ENCODE peak calls at places on chromosomes 12 and 14, in six cellular contexts. H is nephron progenitor cell, G is keratinocyte, Y is EL, J is tibial artery, S is pancreas. T is an unnamed sample.

GRCh38 chr12:52417742-52418141 is 11.6 kb upstream of the KRT82 start:
- DNase-seq in S (no peak), Y (no peak), J (no peak), H (no peak), G (no peak), T (peak)

GRCh38 chr12:16726879-16727278 is 120.9 kb upstream of the LMO3 start:
- DNase-seq in G (no peak), S (no peak), Y (no peak), J (no peak), H (no peak), T (no peak)

GRCh38 chr12:65508281-65509035 is 230.0 kb downstream of the MSRB3 start:
- DNase-seq in Y (no peak), G (no peak), J (no peak), H (no peak), S (no peak), T (no peak)

GRCh38 chr14:94383777-94384176 is 4.6 kb downstream of the SERPINA1 start:
- DNase-seq in S (no peak), G (no peak), Y (no peak), J (no peak), H (no peak), T (no peak)

GRCh38 chr12:51695241-51696010 is 104.4 kb downstream of the SCN8A start:
- DNase-seq in Y (peak), G (no peak), S (no peak), H (no peak), J (no peak), T (no peak)

GRCh38 chr12:9363145-9363544 is 154.9 kb upstream of the PZP start:
- DNase-seq in H (no peak), Y (no peak), G (no peak), J (no peak), S (no peak), T (no peak)

GRCh38 chr12:94636462-94637085 is 13.8 kb downstream of the TMCC3 start:
- DNase-seq in J (no peak), S (no peak), G (no peak), H (peak), Y (no peak), T (no peak)

GRCh38 chr12:31362759-31363415 is 36.9 kb upstream of the SINHCAF start:
- DNase-seq in J (no peak), H (no peak), G (no peak), Y (no peak), S (no peak), T (no peak)

GRCh38 chr14:75264036-75264435 is 14.6 kb upstream of the FOS start:
- DNase-seq in H (no peak), S (no peak), G (no peak), Y (no peak), J (peak), T (no peak)

GRCh38 chr14:32710351-32711102 is 228.2 kb upstream of the NPAS3 start:
- DNase-seq in G (no peak), H (no peak), J (no peak), S (no peak), Y (no peak), T (no peak)

GRCh38 chr12:17527021-17527420 is 563.0 kb downstream of the RERGL start:
- DNase-seq in G (no peak), Y (no peak), J (no peak), S (no peak), H (no peak), T (no peak)

GRCh38 chr12:29316772-29317171 is 64.2 kb downstream of the ERGIC2 start:
- DNase-seq in H (no peak), G (no peak), J (no peak), Y (peak), S (no peak), T (no peak)

GRCh38 chr12:75196865-75197264 is 12.8 kb downstream of the KCNC2 start:
- DNase-seq in Y (no peak), S (no peak), G (peak), J (no peak), H (no peak), T (no peak)

GRCh38 chr12:4483885-4484823 is 38.5 kb upstream of the FGF6 start:
- DNase-seq in J (no peak), S (peak), Y (no peak), H (no peak), G (peak), T (no peak)

GRCh38 chr12:19938031-19938430 is 430.3 kb upstream of the PDE3A start:
- DNase-seq in G (no peak), Y (peak), H (no peak), S (no peak), J (no peak), T (no peak)

GRCh38 chr14:97298331-97298730 is 501.1 kb downstream of the VRK1 start:
- DNase-seq in Y (no peak), J (no peak), G (no peak), H (peak), S (no peak), T (no peak)

GRCh38 chr14:64191756-64192155 is 102.4 kb downstream of the ESR2 start:
- DNase-seq in Y (peak), H (no peak), G (peak), J (no peak), S (no peak), T (no peak)

GRCh38 chr14:33576014-33576413 is 374.9 kb downstream of the EGLN3 start:
- DNase-seq in Y (no peak), J (no peak), H (no peak), G (no peak), S (no peak), T (no peak)

GRCh38 chr14:39090548-39091111 is 12.4 kb downstream of the SEC23A start:
- DNase-seq in J (no peak), S (no peak), G (no peak), H (no peak), Y (no peak), T (no peak)

GRCh38 chr12:52351196-52352059 is 15.9 kb downstream of the KRT85 start:
- DNase-seq in H (no peak), Y (no peak), S (peak), J (peak), G (no peak), T (no peak)

GRCh38 chr12:60174476-60174875 is 578.6 kb downstream of the SLC16A7 start:
- DNase-seq in S (no peak), G (no peak), H (no peak), J (no peak), Y (peak), T (no peak)